ENCODE peak calls at places on chromosome 7, in ten cellular contexts. I, F, L, Z, Y, J, U, K, H and X are unnamed samples.

GRCh38 chr7:84060760-84061261 is 133.8 kb downstream of the SEMA3A start:
- DNase-seq in Z (no peak), K (no peak), F (no peak), U (no peak), I (no peak), J (no peak), L (no peak), H (no peak), Y (peak), X (peak)

GRCh38 chr7:132456418-132456817 is 119.9 kb downstream of the PLXNA4 start:
- DNase-seq in I (no peak), K (peak), H (no peak), U (no peak), F (no peak), J (no peak), L (peak), Z (no peak), Y (no peak), X (no peak)

GRCh38 chr7:34672430-34672829 is 14.4 kb downstream of the NPSR1 start:
- DNase-seq in I (no peak), Z (no peak), H (no peak), U (no peak), F (no peak), J (no peak), K (no peak), Y (peak), L (no peak), X (peak)

GRCh38 chr7:121824276-121824675 is 48.7 kb upstream of the PTPRZ1 start:
- DNase-seq in I (no peak), J (no peak), L (peak), K (no peak), F (no peak), H (no peak), Y (no peak), Z (no peak), U (no peak), X (no peak)

GRCh38 chr7:30887464-30887872 is 24.2 kb upstream of the AQP1 start:
- DNase-seq in I (no peak), U (no peak), J (no peak), Z (no peak), Y (no peak), K (no peak), H (no peak), L (no peak), F (no peak), X (no peak)

GRCh38 chr7:50069613-50070012 is 23.4 kb downstream of the ZPBP start:
- DNase-seq in F (no peak), Y (peak), I (no peak), H (no peak), Z (no peak), L (peak), K (no peak), U (peak), J (no peak), X (peak)

GRCh38 chr7:2824678-2825461 is 19.2 kb downstream of the GNA12 start:
- DNase-seq in U (no peak), H (no peak), Z (no peak), Y (no peak), J (no peak), L (no peak), K (no peak), I (no peak), F (no peak), X (peak)

GRCh38 chr7:102284399-102284798 is 2.3 kb upstream of the SH2B2 start:
- DNase-seq in Y (no peak), L (no peak), H (peak), F (no peak), Z (no peak), K (no peak), U (no peak), I (no peak), J (no peak), X (no peak)

GRCh38 chr7:137633133-137633532 is 213.6 kb downstream of the DGKI start:
- DNase-seq in I (peak), Z (no peak), J (no peak), H (no peak), L (no peak), F (no peak), K (no peak), U (no peak), Y (peak), X (no peak)

GRCh38 chr7:155204744-155205367 is 92.8 kb upstream of the INSIG1 start:
- DNase-seq in K (no peak), J (no peak), H (no peak), Z (no peak), I (no peak), F (no peak), L (no peak), U (no peak), Y (no peak), X (peak)

GRCh38 chr7:29878081-29878688 is 71.9 kb downstream of the WIPF3 start:
- DNase-seq in Y (peak), K (peak), Z (no peak), J (no peak), U (peak), L (peak), H (peak), F (peak), I (peak), X (peak)

GRCh38 chr7:1917221-1918062 is 247.4 kb downstream of the ELFN1 start:
- DNase-seq in Z (no peak), I (no peak), H (no peak), F (no peak), L (no peak), Y (no peak), J (no peak), U (no peak), K (peak), X (no peak)

GRCh38 chr7:1735262-1735661 is 65.2 kb downstream of the ELFN1 start:
- DNase-seq in K (no peak), Z (no peak), F (no peak), J (no peak), I (no peak), H (no peak), Y (no peak), U (no peak), L (no peak), X (no peak)

GRCh38 chr7:92707435-92707834 is 117.2 kb upstream of the FAM133B start:
- DNase-seq in K (no peak), U (no peak), Z (no peak), I (no peak), Y (no peak), H (no peak), L (no peak), F (no peak), J (no peak), X (no peak)

GRCh38 chr7:96061844-96062243 is 260.1 kb downstream of the SLC25A13 start:
- DNase-seq in K (no peak), F (no peak), Z (no peak), J (no peak), Y (peak), I (no peak), L (no peak), U (no peak), H (no peak), X (no peak)

GRCh38 chr7:28615091-28615490 is 202.8 kb downstream of the CREB5 start:
- DNase-seq in Y (no peak), U (no peak), H (no peak), K (no peak), L (peak), I (no peak), J (no peak), Z (no peak), F (no peak), X (no peak)

GRCh38 chr7:151687523-151688235 is 168.0 kb upstream of the RHEB start:
- DNase-seq in H (no peak), Z (peak), U (no peak), J (no peak), Y (peak), L (no peak), I (no peak), K (no peak), F (no peak), X (peak)

GRCh38 chr7:85851571-85852193 is 664.8 kb upstream of the SEMA3D start:
- DNase-seq in I (no peak), F (no peak), J (no peak), H (no peak), U (no peak), Z (no peak), L (peak), K (peak), Y (peak), X (peak)

GRCh38 chr7:44867073-44867990 is 18.0 kb downstream of the PURB start:
- DNase-seq in Y (peak), U (no peak), K (peak), H (no peak), J (no peak), Z (no peak), I (no peak), F (no peak), L (peak), X (peak)

GRCh38 chr7:137146996-137147720 is 196.4 kb downstream of the PTN start:
- DNase-seq in K (no peak), U (no peak), Z (no peak), L (no peak), H (no peak), I (no peak), J (no peak), Y (no peak), F (no peak), X (no peak)

GRCh38 chr7:28575241-28575643 is 162.9 kb downstream of the CREB5 start:
- DNase-seq in H (no peak), F (no peak), I (no peak), Z (no peak), U (no peak), J (no peak), K (no peak), Y (peak), L (no peak), X (peak)

GRCh38 chr7:46291601-46292150 is 370.6 kb upstream of the IGFBP3 start:
- DNase-seq in K (no peak), Y (peak), H (no peak), L (no peak), J (no peak), Z (no peak), I (no peak), F (no peak), U (no peak), X (peak)

GRCh38 chr7:81715984-81716588 is 53.8 kb downstream of the HGF start:
- DNase-seq in J (no peak), I (peak), L (peak), F (no peak), Z (no peak), H (no peak), K (no peak), U (no peak), Y (peak), X (peak)

GRCh38 chr7:71723859-71724258 is 591.9 kb downstream of the GALNT17 start:
- DNase-seq in H (no peak), K (no peak), U (no peak), F (no peak), Y (no peak), L (no peak), I (no peak), J (no peak), Z (no peak), X (no peak)

GRCh38 chr7:2715341-2716231 is 27.6 kb downstream of the AMZ1 start:
- DNase-seq in Y (no peak), H (no peak), Z (no peak), L (peak), F (no peak), K (no peak), I (peak), J (peak), U (peak), X (no peak)

GRCh38 chr7:33650828-33651227 is 254.5 kb upstream of the BMPER start:
- DNase-seq in F (no peak), Y (no peak), J (no peak), U (no peak), I (no peak), K (no peak), H (no peak), Z (no peak), L (no peak), X (no peak)

GRCh38 chr7:157011333-157012112 is 1.1 kb upstream of the MNX1 start:
- DNase-seq in H (no peak), L (no peak), K (no peak), I (no peak), F (no peak), Y (no peak), Z (no peak), U (no peak), J (no peak), X (no peak)

GRCh38 chr7:36198854-36199266 is 45.8 kb downstream of the EEPD1 start:
- DNase-seq in H (no peak), L (peak), Z (no peak), I (no peak), Y (no peak), K (no peak), J (no peak), U (no peak), F (no peak), X (peak)

GRCh38 chr7:86469680-86470295 is 173.9 kb upstream of the GRM3 start:
- DNase-seq in Y (peak), I (peak), L (peak), K (peak), F (peak), H (peak), U (peak), J (peak), Z (no peak), X (peak)

GRCh38 chr7:54811016-54811924 is 52.3 kb upstream of the SEC61G start:
- DNase-seq in H (no peak), I (no peak), U (no peak), F (no peak), Z (no peak), L (no peak), J (no peak), Y (peak), K (no peak), X (peak)

GRCh38 chr7:27104244-27105149 is 2.0 kb upstream of the HOXA2 start:
- DNase-seq in H (no peak), L (no peak), Z (no peak), I (no peak), F (no peak), J (no peak), K (no peak), Y (no peak), U (no peak), X (no peak)

GRCh38 chr7:158350166-158350900 is 237.3 kb downstream of the PTPRN2 start:
- DNase-seq in F (no peak), I (no peak), U (no peak), K (no peak), J (no peak), H (no peak), Y (no peak), Z (no peak), L (no peak), X (no peak)